ENCODE peak calls at places on chromosomes 6 and 20, in eight cellular contexts. Y is T-helper 2 cell, Q is upper lobe of right lung, Z is psoas muscle, P is activated T-cell treated with anti-CD3 and anti-CD28 coated beads for 48 hours, J is NCI-H748 treated with DMSO at 0.1 percent for 48 hours, N is NCI-H1694 treated with DMSO at 0.1 percent for 48 hours, O is NCI-H2171. T is an unnamed sample.

GRCh38 chr6:138544521-138544920 is 45.2 kb upstream of the NHSL1 start:
- DNase-seq in J (no peak), Q (no peak), Y (no peak), Z (no peak), P (no peak), O (no peak), N (no peak), T (no peak)

GRCh38 chr20:44208165-44208564 is 2.4 kb downstream of the OSER1 start:
- DNase-seq in N (no peak), P (no peak), J (no peak), Z (no peak), Q (no peak), O (no peak), Y (no peak), T (no peak)

GRCh38 chr20:63351811-63352591 is 9.1 kb downstream of the CHRNA4 start:
- DNase-seq in J (no peak), Q (no peak), O (no peak), Y (no peak), P (no peak), Z (no peak), N (peak), T (no peak)

GRCh38 chr6:45956663-45957062 is 59.0 kb downstream of the CLIC5 start:
- DNase-seq in J (peak), Q (no peak), Y (no peak), P (no peak), O (no peak), N (no peak), Z (no peak), T (no peak)

GRCh38 chr20:14711681-14712080 is 374.3 kb upstream of the FLRT3 start:
- DNase-seq in P (no peak), O (no peak), J (no peak), Q (no peak), Y (no peak), Z (no peak), N (no peak), T (no peak)

GRCh38 chr20:1177680-1178079 is 7.1 kb downstream of the TMEM74B start:
- DNase-seq in Y (no peak), O (no peak), J (no peak), Z (no peak), N (no peak), P (no peak), Q (no peak), T (no peak)

GRCh38 chr20:21214431-21214830 is 88.5 kb downstream of the KIZ start:
- DNase-seq in N (no peak), Q (no peak), Z (no peak), O (no peak), J (no peak), Y (no peak), P (no peak), T (no peak)

GRCh38 chr6:16206595-16207037 is 31.8 kb upstream of the GMPR start:
- DNase-seq in O (peak), Q (no peak), J (peak), Y (no peak), P (peak), Z (no peak), N (peak), T (peak)

GRCh38 chr6:40308533-40309306 is 278.4 kb downstream of the LRFN2 start:
- DNase-seq in Y (peak), Z (no peak), J (peak), O (peak), N (peak), P (peak), Q (no peak), T (peak)

GRCh38 chr6:138572885-138573284 is 73.6 kb upstream of the NHSL1 start:
- DNase-seq in O (no peak), Z (no peak), Q (no peak), J (no peak), Y (no peak), N (no peak), P (no peak), T (no peak)

GRCh38 chr20:41453006-41453950 is 86.7 kb upstream of the EMILIN3 start:
- DNase-seq in Q (no peak), Z (peak), O (no peak), N (no peak), P (no peak), J (no peak), Y (no peak), T (no peak)

GRCh38 chr20:62642666-62643520 is 590 bp downstream of the SLCO4A1 start:
- DNase-seq in Z (no peak), P (peak), Q (no peak), O (peak), Y (peak), J (no peak), N (no peak), T (peak)

GRCh38 chr6:87921034-87921433 is 126.6 kb upstream of the SPACA1 start:
- DNase-seq in O (no peak), P (no peak), Y (no peak), Q (no peak), N (no peak), J (no peak), Z (no peak), T (no peak)

GRCh38 chr20:63744574-63745423 is 5.2 kb downstream of the SLC2A4RG start:
- DNase-seq in N (no peak), O (no peak), Z (peak), J (no peak), Q (peak), Y (no peak), P (no peak), T (no peak)

GRCh38 chr6:169864148-169865030 is 113.0 kb downstream of the ERMARD start:
- DNase-seq in Y (no peak), P (no peak), Z (no peak), J (peak), Q (no peak), N (no peak), O (peak), T (no peak)

GRCh38 chr6:157659536-157660271 is 163.3 kb upstream of the SNX9 start:
- DNase-seq in P (no peak), Q (no peak), N (no peak), O (no peak), J (peak), Z (no peak), Y (no peak), T (no peak)

GRCh38 chr6:69719602-69720193 is 77.1 kb downstream of the LMBRD1 start:
- DNase-seq in Y (no peak), P (no peak), J (peak), O (no peak), N (peak), Q (no peak), Z (no peak), T (no peak)

GRCh38 chr6:11632231-11632630 is 94.7 kb downstream of the TMEM170B start:
- DNase-seq in Y (no peak), P (no peak), O (no peak), Q (no peak), J (no peak), N (no peak), Z (no peak), T (no peak)

GRCh38 chr20:22385602-22386299 is 198.6 kb downstream of the FOXA2 start:
- DNase-seq in J (peak), Z (no peak), P (no peak), N (no peak), O (no peak), Q (no peak), Y (no peak), T (no peak)

GRCh38 chr20:63072231-63072791 is 65.5 kb upstream of the BHLHE23 start:
- DNase-seq in Q (peak), N (no peak), Z (peak), P (no peak), O (no peak), Y (no peak), J (no peak), T (no peak)